ENCODE peak calls at places on chromosomes 1 and 21, in four cellular contexts. C is WTC11, N is K562, K is GM12878. Y is an unnamed sample.

GRCh38 chr1:172970186-172970585 is 80.6 kb downstream of the TNFSF18 start:
- DNase-seq in C (no peak), N (no peak), K (no peak), Y (no peak)

GRCh38 chr1:160460214-160460642 is 59.9 kb downstream of the VANGL2 start:
- DNase-seq in C (no peak), N (no peak), K (peak), Y (no peak)

GRCh38 chr1:232521660-232522059 is 108.3 kb downstream of the SIPA1L2 start:
- DNase-seq in C (no peak), N (no peak), K (no peak), Y (no peak)

GRCh38 chr1:242569867-242570266 is 45.4 kb upstream of the PLD5 start:
- DNase-seq in C (no peak), N (no peak), K (no peak), Y (no peak)

GRCh38 chr1:1342061-1342562 is 7.1 kb downstream of the DVL1 start:
- DNase-seq in C (no peak), N (no peak), K (no peak), Y (no peak)

GRCh38 chr1:184260382-184260781 is 126.4 kb upstream of the C1orf21 start:
- DNase-seq in C (no peak), N (no peak), K (no peak), Y (no peak)

GRCh38 chr21:16269497-16269896 is 539.7 kb downstream of the USP25 start:
- DNase-seq in C (no peak), N (no peak), K (no peak), Y (no peak)

GRCh38 chr1:245370905-245371581 is 216.3 kb downstream of the KIF26B start:
- DNase-seq in C (no peak), N (no peak), K (no peak), Y (no peak)

GRCh38 chr1:29577512-29577911 is 341.2 kb downstream of the PTPRU start:
- DNase-seq in C (peak), N (no peak), K (no peak), Y (no peak)

GRCh38 chr1:44408181-44409018 is 3.3 kb downstream of the RNF220 start:
- DNase-seq in C (peak), N (no peak), K (no peak), Y (peak)

GRCh38 chr1:189131576-189131975 is 1346.1 kb downstream of the BRINP3 start:
- DNase-seq in C (no peak), N (no peak), K (no peak), Y (no peak)

GRCh38 chr21:45347048-45347711 is 57.8 kb upstream of the COL18A1 start:
- DNase-seq in C (peak), N (no peak), K (no peak), Y (no peak)

GRCh38 chr1:8118031-8118451 is 91.9 kb upstream of the ERRFI1 start:
- DNase-seq in C (no peak), N (no peak), K (no peak), Y (no peak)

GRCh38 chr1:201275266-201275666 is 8.0 kb upstream of the PKP1 start:
- DNase-seq in C (no peak), N (no peak), K (no peak), Y (no peak)

GRCh38 chr1:26035959-26036755 is 9.8 kb downstream of the SLC30A2 start:
- DNase-seq in C (peak), N (peak), K (peak), Y (peak)

GRCh38 chr1:182048562-182048961 is 12.9 kb downstream of the ZNF648 start:
- DNase-seq in C (no peak), N (no peak), K (no peak), Y (no peak)

GRCh38 chr21:43603641-43604504 is 55.4 kb downstream of the HSF2BP start:
- DNase-seq in C (no peak), N (peak), K (no peak), Y (peak)

GRCh38 chr1:38028105-38028591 is 15.6 kb downstream of the UTP11 start:
- DNase-seq in C (no peak), N (no peak), K (peak), Y (no peak)

GRCh38 chr1:169933999-169934725 is 40.5 kb upstream of the SCYL3 start:
- DNase-seq in C (no peak), N (no peak), K (no peak), Y (no peak)

GRCh38 chr1:56508523-56508983 is 70.8 kb downstream of the PLPP3 start:
- DNase-seq in C (no peak), N (no peak), K (no peak), Y (peak)

GRCh38 chr1:248029770-248030169 is at the start of gene OR2L2:
- DNase-seq in C (no peak), N (no peak), K (no peak), Y (no peak)

GRCh38 chr1:246801241-246802020 is 77.2 kb downstream of the SCCPDH start:
- DNase-seq in C (no peak), N (no peak), K (no peak), Y (peak)

GRCh38 chr1:161198877-161199431 is at the start of gene ADAMTS4:
- DNase-seq in C (peak), N (peak), K (no peak), Y (no peak)

GRCh38 chr1:25619101-25619890 is 2.7 kb downstream of the MAN1C1 start:
- DNase-seq in C (peak), N (peak), K (no peak), Y (no peak)

GRCh38 chr1:91752324-91752723 is 133.6 kb downstream of the TGFBR3 start:
- DNase-seq in C (no peak), N (no peak), K (peak), Y (no peak)

GRCh38 chr1:89946532-89946931 is 48.4 kb upstream of the ZNF326 start:
- DNase-seq in C (no peak), N (no peak), K (no peak), Y (no peak)

GRCh38 chr21:14962217-14962616 is 102.6 kb downstream of the NRIP1 start:
- DNase-seq in C (no peak), N (no peak), K (no peak), Y (no peak)

GRCh38 chr21:43973634-43973955 is 38.5 kb upstream of the TRAPPC10 start:
- DNase-seq in C (no peak), N (no peak), K (no peak), Y (no peak)

GRCh38 chr1:173429517-173430477 is 47.3 kb upstream of the PRDX6 start:
- DNase-seq in C (peak), N (peak), K (no peak), Y (peak)

GRCh38 chr1:216310776-216311175 is 112.5 kb downstream of the USH2A start:
- DNase-seq in C (peak), N (no peak), K (no peak), Y (no peak)

GRCh38 chr1:167683641-167684502 is 37.9 kb upstream of the MPZL1 start:
- DNase-seq in C (peak), N (no peak), K (no peak), Y (no peak)

GRCh38 chr1:202709276-202710041 is 795 bp downstream of the SYT2 start:
- DNase-seq in C (peak), N (no peak), K (no peak), Y (no peak)

GRCh38 chr1:222880586-222880985 is 65.7 kb downstream of the DISP1 start:
- DNase-seq in C (no peak), N (no peak), K (no peak), Y (no peak)
- TF ChIP-seq CREM in C (no peak), N (no peak), K (no peak), Y (no peak)

DNA sequence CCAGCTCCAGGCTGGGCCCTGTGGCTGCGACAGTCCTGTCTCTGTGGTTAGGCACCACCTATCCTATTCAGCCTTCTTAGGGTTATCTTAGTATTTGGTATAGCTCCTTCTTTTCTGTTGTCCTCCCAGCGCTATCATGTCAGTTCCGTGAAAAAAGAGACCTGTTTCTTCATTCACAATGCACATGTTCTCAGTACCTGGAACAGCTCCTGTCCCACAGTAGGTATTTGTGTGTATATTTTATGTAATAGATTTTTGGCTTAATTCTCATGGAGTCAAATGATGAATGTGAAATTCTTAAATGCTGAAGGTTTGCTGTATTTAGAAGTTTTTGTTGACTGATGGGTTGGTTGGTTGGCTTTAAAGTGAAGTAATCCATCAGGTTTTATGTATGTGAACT is 279.7 kb downstream of the ST6GALNAC3 start:
- DNase-seq in C (no peak), N (no peak), K (no peak), Y (no peak)
- TF ChIP-seq CREM in C (no peak), N (no peak), K (no peak), Y (no peak)

GRCh38 chr1:110007458-110007857 is 22.9 kb downstream of the AHCYL1 start:
- DNase-seq in C (no peak), N (no peak), K (no peak), Y (no peak)
- TF ChIP-seq CREM in C (no peak), N (no peak), K (no peak), Y (no peak)

GRCh38 chr1:109803901-109804331 is 40.2 kb upstream of the EPS8L3 start:
- DNase-seq in C (no peak), N (no peak), K (no peak), Y (no peak)
- TF ChIP-seq CREM in C (no peak), N (no peak), K (no peak), Y (no peak)

GRCh38 chr21:17610862-17611261 is 1.8 kb downstream of the BTG3 start:
- DNase-seq in C (no peak), N (peak), K (no peak), Y (peak)
- TF ChIP-seq CREM in C (no peak), N (no peak), K (no peak), Y (no peak)

GRCh38 chr1:42551150-42551549 is 88.1 kb downstream of the CCDC30 start:
- DNase-seq in C (no peak), N (no peak), K (no peak), Y (no peak)
- TF ChIP-seq CREM in C (no peak), N (no peak), K (no peak), Y (no peak)

Y was measured in HepG2.